ENCODE peak calls at places on chromosomes 1 and 21, in six cellular contexts. Q is A549, P is GM13977, F is brain microvascular endothelial cell, X is kidney epithelial cell, U is epithelial cell of esophagus. B is an unnamed sample.

GRCh38 chr1:234724517-234725176 is 114.7 kb upstream of the IRF2BP2 start:
- DNase-seq in Q (no peak), P (peak), F (no peak), X (no peak), U (no peak), B (no peak)

GRCh38 chr1:177228721-177229088 is 57.9 kb downstream of the BRINP2 start:
- DNase-seq in Q (peak), P (no peak), F (no peak), X (peak), U (peak), B (no peak)

GRCh38 chr1:153552335-153552734 is 3.3 kb upstream of the S100A3 start:
- DNase-seq in Q (no peak), P (no peak), F (no peak), X (no peak), U (peak), B (no peak)

GRCh38 chr1:10980841-10981727 is 31.4 kb upstream of the TARDBP start:
- DNase-seq in Q (no peak), P (no peak), F (no peak), X (no peak), U (no peak), B (no peak)

GRCh38 chr1:200676829-200677228 is 7.1 kb upstream of the DDX59 start:
- DNase-seq in Q (no peak), P (no peak), F (no peak), X (no peak), U (no peak), B (no peak)

GRCh38 chr1:79043506-79043905 is 37.0 kb upstream of the ADGRL4 start:
- DNase-seq in Q (no peak), P (no peak), F (no peak), X (no peak), U (no peak), B (no peak)

GRCh38 chr1:147099192-147099591 is 73.1 kb downstream of the PRKAB2 start:
- DNase-seq in Q (no peak), P (no peak), F (no peak), X (no peak), U (no peak), B (no peak)

GRCh38 chr21:31630062-31630711 is 29.3 kb upstream of the SOD1 start:
- DNase-seq in Q (peak), P (no peak), F (peak), X (peak), U (peak), B (no peak)

GRCh38 chr1:60149254-60149653 is 75.7 kb upstream of the C1orf87 start:
- DNase-seq in Q (no peak), P (no peak), F (no peak), X (no peak), U (peak), B (no peak)

GRCh38 chr1:24898909-24899439 is 31.1 kb downstream of the RUNX3 start:
- DNase-seq in Q (no peak), P (peak), F (no peak), X (no peak), U (no peak), B (no peak)

GRCh38 chr1:230231739-230232075 is 164.7 kb downstream of the GALNT2 start:
- DNase-seq in Q (no peak), P (no peak), F (peak), X (peak), U (peak), B (no peak)

GRCh38 chr1:30807318-30808066 is 49.9 kb upstream of the LAPTM5 start:
- DNase-seq in Q (no peak), P (no peak), F (no peak), X (no peak), U (no peak), B (no peak)

GRCh38 chr1:240804475-240804874 is 192.5 kb upstream of the GREM2 start:
- DNase-seq in Q (no peak), P (no peak), F (peak), X (no peak), U (no peak), B (no peak)

GRCh38 chr1:72366473-72366872 is 84.1 kb upstream of the NEGR1 start:
- DNase-seq in Q (no peak), P (no peak), F (peak), X (peak), U (peak), B (no peak)

GRCh38 chr1:210123924-210124589 is 108.5 kb upstream of the SERTAD4 start:
- DNase-seq in Q (peak), P (no peak), F (peak), X (peak), U (peak), B (no peak)

GRCh38 chr1:235781807-235782206 is 84.9 kb downstream of the LYST start:
- DNase-seq in Q (no peak), P (no peak), F (no peak), X (no peak), U (no peak), B (no peak)

GRCh38 chr1:57058652-57059501 is 93.1 kb upstream of the C8B start:
- DNase-seq in Q (no peak), P (no peak), F (no peak), X (no peak), U (no peak), B (no peak)

GRCh38 chr1:4271338-4271998 is 371.4 kb upstream of the C1orf174 start:
- DNase-seq in Q (no peak), P (no peak), F (no peak), X (no peak), U (no peak), B (no peak)

GRCh38 chr1:14878124-14878523 is 275.4 kb upstream of the TMEM51 start:
- DNase-seq in Q (no peak), P (no peak), F (no peak), X (no peak), U (no peak), B (no peak)

GRCh38 chr1:53652441-53653199 is 86.3 kb downstream of the GLIS1 start:
- DNase-seq in Q (no peak), P (no peak), F (no peak), X (no peak), U (no peak), B (no peak)

GRCh38 chr21:29221259-29221744 is 77.4 kb upstream of the BACH1 start:
- DNase-seq in Q (no peak), P (no peak), F (peak), X (peak), U (no peak), B (no peak)

GRCh38 chr1:57620589-57620988 is 196.7 kb upstream of the DAB1 start:
- DNase-seq in Q (no peak), P (no peak), F (no peak), X (no peak), U (no peak), B (no peak)

GRCh38 chr1:7199077-7199779 is 414.0 kb downstream of the CAMTA1 start:
- DNase-seq in Q (no peak), P (no peak), F (no peak), X (no peak), U (no peak), B (no peak)

GRCh38 chr1:1117469-1117831 is 1.6 kb upstream of the C1orf159 start:
- DNase-seq in Q (no peak), P (no peak), F (no peak), X (no peak), U (no peak), B (no peak)

GRCh38 chr1:40630488-40631223 is 34.8 kb downstream of the RIMS3 start:
- DNase-seq in Q (peak), P (no peak), F (peak), X (no peak), U (peak), B (no peak)
- TF ChIP-seq CTCF in Q (peak), P (peak), F (peak), X (peak), U (peak), B (peak)

DNA sequence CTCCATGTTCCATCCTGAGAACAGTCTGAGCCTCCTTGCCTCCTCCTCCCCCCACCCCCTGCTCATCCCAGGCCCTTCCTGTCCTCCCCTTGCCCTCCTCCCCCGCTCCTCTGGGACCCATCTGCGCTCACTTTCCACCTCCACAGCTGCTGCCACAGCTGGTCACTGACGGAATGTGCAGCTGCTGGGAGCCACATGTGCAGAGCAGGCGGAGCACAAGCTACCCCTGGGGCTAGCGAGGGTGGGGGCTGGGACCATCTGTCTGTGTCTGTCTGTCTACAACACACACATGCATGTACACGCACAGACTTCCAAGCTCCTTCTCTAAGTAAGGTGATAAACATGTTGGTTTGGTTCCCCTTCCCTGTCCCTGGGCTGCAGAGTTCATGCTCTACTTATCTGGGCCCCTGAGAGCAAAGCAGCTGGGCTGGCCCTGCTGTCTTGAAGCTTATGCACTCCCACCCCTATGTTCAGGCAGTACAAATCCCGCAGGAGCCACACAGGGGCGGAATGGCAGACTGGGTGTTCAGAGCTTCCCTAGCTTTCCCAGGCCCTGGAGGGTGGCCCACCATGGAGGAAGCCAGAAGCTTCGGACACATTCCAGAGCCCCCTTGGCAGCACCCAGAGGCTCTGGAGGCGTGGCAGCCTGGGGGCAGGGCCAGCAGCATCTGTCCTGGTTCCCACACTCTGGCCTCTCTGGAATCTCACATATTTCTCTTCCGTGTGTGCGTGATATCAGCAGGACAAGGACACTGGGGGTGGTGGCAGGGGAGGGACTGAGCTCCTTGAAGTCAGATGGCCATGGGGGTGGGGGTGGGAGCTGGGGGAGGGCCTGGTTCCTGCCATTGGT is 7.0 kb upstream of the HEYL start:
- DNase-seq in Q (no peak), P (no peak), F (peak), X (no peak), U (peak), B (peak)
- TF ChIP-seq CTCF in Q (no peak), P (no peak), F (no peak), X (no peak), U (no peak), B (no peak)

DNA sequence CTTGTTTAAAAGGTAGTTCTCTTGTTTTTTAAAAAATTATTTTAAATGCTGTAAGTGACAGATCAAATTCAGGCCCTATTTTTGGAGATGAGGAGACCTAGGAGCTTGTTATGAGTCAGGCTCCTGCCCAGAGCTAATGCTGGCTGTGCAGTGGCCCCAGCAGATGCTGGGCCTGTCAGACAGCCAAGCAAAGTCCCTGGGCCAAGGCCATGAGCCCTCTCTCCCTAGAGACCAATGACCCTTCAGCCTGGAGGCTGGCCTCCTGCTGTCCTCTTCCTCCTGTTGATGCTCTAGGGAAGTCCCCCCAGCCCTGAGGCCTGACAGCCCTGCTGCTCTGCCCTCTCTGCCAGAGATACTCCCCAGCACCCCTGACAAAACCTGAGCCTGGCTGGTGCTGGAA is 128.1 kb upstream of the CTTNBP2NL start:
- DNase-seq in Q (no peak), P (no peak), F (no peak), X (no peak), U (no peak), B (no peak)
- TF ChIP-seq CTCF in Q (no peak), P (no peak), F (no peak), X (no peak), U (no peak), B (no peak)

GRCh38 chr1:2523891-2524609 is 2.3 kb downstream of the PANK4 start:
- DNase-seq in Q (no peak), P (no peak), F (no peak), X (no peak), U (no peak), B (no peak)

GRCh38 chr1:2525524-2525895 is 886 bp downstream of the PANK4 start:
- DNase-seq in Q (no peak), P (no peak), F (no peak), X (no peak), U (no peak), B (no peak)

GRCh38 chr1:2520806-2521205 is 5.6 kb downstream of the PANK4 start:
- DNase-seq in Q (no peak), P (no peak), F (no peak), X (no peak), U (no peak), B (no peak)

GRCh38 chr1:2522230-2522629 is 4.2 kb downstream of the PANK4 start:
- DNase-seq in Q (no peak), P (no peak), F (no peak), X (no peak), U (no peak), B (no peak)

GRCh38 chr1:2523191-2523890 is 3.1 kb downstream of the PANK4 start:
- DNase-seq in Q (no peak), P (no peak), F (no peak), X (no peak), U (peak), B (no peak)
- TF ChIP-seq CTCF in Q (no peak), P (no peak), F (peak), X (no peak), U (peak), B (no peak)

B was measured in mesothelial cell of epicardium.